ENCODE peak calls at places on chromosome 6, in six cellular contexts. K, C, B, E, Y and F are unnamed samples.

GRCh38 chr6:14316911-14317535 is 199.5 kb downstream of the CD83 start:
- DNase-seq in B (no peak), Y (no peak), K (no peak), E (no peak), C (no peak), F (no peak)

GRCh38 chr6:147207851-147208754 is 3.9 kb downstream of the STXBP5 start:
- DNase-seq in E (no peak), Y (no peak), B (no peak), K (no peak), C (peak), F (peak)

GRCh38 chr6:4459981-4460380 is 316.2 kb upstream of the CDYL start:
- DNase-seq in K (no peak), C (no peak), B (no peak), E (no peak), Y (no peak), F (no peak)

GRCh38 chr6:25026723-25027122 is 91.0 kb upstream of the RIPOR2 start:
- DNase-seq in K (no peak), C (no peak), B (no peak), E (no peak), Y (no peak), F (no peak)

GRCh38 chr6:41492261-41492891 is 53.8 kb upstream of the FOXP4 start:
- DNase-seq in B (no peak), E (no peak), Y (no peak), K (peak), C (no peak), F (no peak)

GRCh38 chr6:169173532-169174268 is 79.9 kb downstream of the THBS2 start:
- DNase-seq in K (no peak), E (no peak), C (peak), Y (peak), B (peak), F (peak)

GRCh38 chr6:169324661-169325459 is 71.2 kb upstream of the THBS2 start:
- DNase-seq in Y (no peak), K (no peak), E (no peak), C (no peak), B (no peak), F (no peak)

GRCh38 chr6:157822221-157823000 is 635 bp upstream of the SNX9 start:
- DNase-seq in Y (peak), E (no peak), B (no peak), C (no peak), K (no peak), F (no peak)

GRCh38 chr6:10398439-10399218 is 16.2 kb downstream of the TFAP2A start:
- DNase-seq in C (no peak), K (no peak), E (no peak), B (no peak), Y (no peak), F (no peak)

GRCh38 chr6:11428351-11428750 is 109.2 kb upstream of the TMEM170B start:
- DNase-seq in B (no peak), C (no peak), E (no peak), K (no peak), Y (no peak), F (no peak)

GRCh38 chr6:162463573-162463972 is 264.0 kb downstream of the PRKN start:
- DNase-seq in Y (no peak), B (no peak), E (no peak), K (no peak), C (no peak), F (no peak)

GRCh38 chr6:4979426-4979825 is 24.4 kb downstream of the RPP40 start:
- DNase-seq in C (no peak), E (no peak), Y (no peak), K (no peak), B (no peak), F (no peak)

GRCh38 chr6:133964052-133964451 is 11.0 kb downstream of the TBPL1 start:
- DNase-seq in K (peak), E (peak), C (peak), B (no peak), Y (peak), F (peak)

GRCh38 chr6:40586369-40586768 is 795 bp downstream of the LRFN2 start:
- DNase-seq in C (no peak), E (no peak), Y (no peak), K (no peak), B (no peak), F (no peak)

GRCh38 chr6:132060591-132060990 is 109.4 kb upstream of the CCN2 start:
- DNase-seq in K (peak), C (peak), B (no peak), E (peak), Y (peak), F (peak)

GRCh38 chr6:158655569-158656450 is 6.0 kb downstream of the SYTL3 start:
- DNase-seq in B (no peak), C (no peak), K (no peak), E (no peak), Y (no peak), F (no peak)

GRCh38 chr6:124967444-124967843 is 5.2 kb downstream of the RNF217 start:
- DNase-seq in C (no peak), K (no peak), B (no peak), Y (no peak), E (no peak), F (peak)

GRCh38 chr6:169169941-169170582 is 83.6 kb downstream of the THBS2 start:
- DNase-seq in K (no peak), B (no peak), C (no peak), E (no peak), Y (no peak), F (no peak)

GRCh38 chr6:124226396-124226795 is 422.7 kb downstream of the NKAIN2 start:
- DNase-seq in Y (peak), E (peak), B (no peak), C (peak), K (peak), F (peak)

GRCh38 chr6:145727817-145728388 is 7.4 kb downstream of the EPM2A start:
- DNase-seq in Y (no peak), C (no peak), K (no peak), B (no peak), E (no peak), F (no peak)

GRCh38 chr6:148747493-148748160 is 797 bp downstream of the UST start:
- DNase-seq in C (peak), Y (peak), K (peak), E (peak), B (no peak), F (peak)

GRCh38 chr6:116127771-116128493 is 2.0 kb upstream of the COL10A1 start:
- DNase-seq in B (no peak), K (peak), E (peak), C (no peak), Y (no peak), F (no peak)

GRCh38 chr6:139888691-139889122 is 514.3 kb upstream of the CITED2 start:
- DNase-seq in B (no peak), C (no peak), E (no peak), Y (no peak), K (no peak), F (no peak)

GRCh38 chr6:33632603-33633039 is 11.5 kb downstream of the ITPR3 start:
- DNase-seq in C (peak), B (no peak), E (no peak), K (no peak), Y (no peak), F (peak)

GRCh38 chr6:56524891-56525703 is 117.6 kb downstream of the DST start:
- DNase-seq in E (peak), C (peak), K (peak), B (no peak), Y (no peak), F (no peak)

GRCh38 chr6:150527100-150527499 is 72.6 kb upstream of the PLEKHG1 start:
- DNase-seq in C (peak), E (peak), B (no peak), Y (peak), K (peak), F (peak)

GRCh38 chr6:119966484-119966883 is 616.9 kb upstream of the MAN1A1 start:
- DNase-seq in E (no peak), B (no peak), K (no peak), C (no peak), Y (no peak), F (peak)

GRCh38 chr6:13554929-13555333 is 19.5 kb upstream of the SIRT5 start:
- DNase-seq in B (no peak), Y (no peak), E (peak), C (no peak), K (no peak), F (no peak)

GRCh38 chr6:130900913-130901312 is 73.7 kb downstream of the SMLR1 start:
- DNase-seq in Y (peak), B (no peak), K (peak), E (peak), C (peak), F (peak)

GRCh38 chr6:357261-357790 is 34.2 kb upstream of the IRF4 start:
- DNase-seq in B (no peak), C (no peak), E (no peak), Y (no peak), K (no peak), F (no peak)

GRCh38 chr6:148416309-148416965 is 73.8 kb downstream of the SASH1 start:
- DNase-seq in Y (no peak), E (no peak), B (no peak), K (no peak), C (no peak), F (no peak)

GRCh38 chr6:7390218-7390878 is 740 bp downstream of the RIOK1 start:
- DNase-seq in B (no peak), E (no peak), K (peak), C (no peak), Y (no peak), F (no peak)

GRCh38 chr6:84842526-84843161 is 78.2 kb upstream of the TBX18 start:
- DNase-seq in Y (no peak), K (peak), B (no peak), C (no peak), E (peak), F (peak)

GRCh38 chr6:149211046-149211571 is 106.4 kb upstream of the TAB2 start:
- DNase-seq in K (no peak), B (no peak), E (no peak), Y (no peak), C (peak), F (peak)

GRCh38 chr6:15431762-15432495 is 186.1 kb downstream of the JARID2 start:
- DNase-seq in C (no peak), B (no peak), Y (no peak), K (peak), E (no peak), F (peak)

GRCh38 chr6:169292340-169293124 is 38.9 kb upstream of the THBS2 start:
- DNase-seq in C (peak), Y (peak), B (peak), E (peak), K (peak), F (peak)

GRCh38 chr6:89330910-89331309 is 15.8 kb upstream of the GABRR2 start:
- DNase-seq in C (no peak), B (no peak), Y (no peak), K (peak), E (no peak), F (no peak)
- TF ChIP-seq CTCF in C (no peak), B (no peak), Y (no peak), K (no peak), E (no peak), F (no peak)

GRCh38 chr6:17985934-17986655 is 1.3 kb downstream of the KIF13A start:
- DNase-seq in Y (no peak), C (no peak), E (no peak), K (no peak), B (no peak), F (no peak)

GRCh38 chr6:17988422-17988944 is 1.0 kb upstream of the KIF13A start:
- DNase-seq in Y (no peak), B (no peak), C (no peak), K (no peak), E (no peak), F (no peak)

GRCh38 chr6:17984822-17985660 is 2.4 kb downstream of the KIF13A start:
- DNase-seq in B (no peak), C (peak), Y (no peak), E (no peak), K (peak), F (peak)

GRCh38 chr6:17986656-17987575 is 519 bp downstream of the KIF13A start:
- DNase-seq in E (peak), Y (peak), K (peak), B (no peak), C (peak), F (peak)

GRCh38 chr6:17987576-17988421 is at the start of gene KIF13A:
- DNase-seq in Y (peak), E (peak), K (peak), B (no peak), C (peak), F (peak)
- TF ChIP-seq CTCF in Y (no peak), E (no peak), K (no peak), B (no peak), C (peak), F (no peak)

GRCh38 chr6:113596907-113597583 is 260.1 kb upstream of the MARCKS start:
- DNase-seq in B (no peak), E (peak), C (no peak), K (peak), Y (no peak), F (no peak)
- TF ChIP-seq CTCF in B (no peak), E (no peak), C (no peak), K (no peak), Y (no peak), F (no peak)

DNA sequence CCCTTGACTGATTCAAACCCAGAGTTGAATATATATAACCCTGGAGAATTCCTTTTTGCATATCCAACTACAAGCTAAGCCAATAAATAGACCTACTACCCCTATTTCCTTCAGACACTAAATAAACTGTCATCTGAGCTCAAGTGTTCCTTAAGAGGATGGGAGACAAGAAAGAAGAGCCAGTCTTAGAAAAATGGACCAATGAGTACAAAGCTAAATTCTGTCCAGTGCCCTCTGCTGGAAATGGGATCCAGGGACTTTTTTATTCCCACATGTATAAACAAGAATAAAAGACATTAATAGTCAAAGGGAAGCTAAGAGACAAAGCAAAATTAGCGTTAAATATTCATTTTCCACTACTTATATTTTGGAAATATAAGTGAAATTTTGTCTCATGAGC is 4.8 kb downstream of the PPP1R10 start:
- DNase-seq in C (no peak), K (peak), Y (no peak), B (no peak), E (no peak), F (peak)
- TF ChIP-seq CTCF in C (peak), K (peak), Y (no peak), B (peak), E (peak), F (peak)

DNA sequence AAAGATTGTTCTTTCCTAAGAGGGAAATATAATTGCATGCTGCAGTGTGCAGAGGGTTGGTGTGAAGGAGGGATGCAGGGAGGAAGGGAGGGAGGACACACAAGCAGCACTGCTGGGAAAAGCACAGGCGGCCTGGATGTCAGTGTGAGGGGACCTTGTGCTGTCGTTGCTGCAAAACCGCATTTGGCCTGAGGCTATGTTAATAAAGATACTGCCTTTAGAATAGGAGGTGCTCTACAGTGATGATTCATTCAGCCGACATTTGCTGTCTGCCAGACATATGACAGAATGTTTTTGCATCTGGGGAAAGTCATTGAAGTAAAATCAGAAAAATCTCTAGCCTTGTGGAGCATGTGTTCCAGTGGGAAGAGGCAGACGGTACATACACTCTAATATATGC is 50.5 kb upstream of the TRIM26 start:
- DNase-seq in Y (peak), B (peak), E (peak), K (peak), C (peak), F (peak)
- TF ChIP-seq CTCF in Y (no peak), B (no peak), E (no peak), K (no peak), C (no peak), F (no peak)